ENCODE peak calls at places on chromosomes 1 and 21, in ten cellular contexts. A, T, J, Y, V, H, S, K, P and Z are unnamed samples. For H3K79me2, the result is how much of the 10 kb centered on the place peaks cover.

GRCh38 chr1:246364415-246364941 is 142.6 kb downstream of the SMYD3 start:
- DNase-seq in A (peak), T (no peak), J (no peak), Y (no peak), V (no peak), H (no peak), S (no peak), K (no peak), P (no peak), Z (no peak)

GRCh38 chr21:44800971-44801467 is 601 bp downstream of the UBE2G2 start:
- DNase-seq in A (peak), T (peak), J (peak), Y (peak), V (peak), H (peak), S (peak), K (peak), P (peak), Z (peak)

GRCh38 chr1:88079036-88079435 is 605.0 kb upstream of the PKN2 start:
- DNase-seq in A (peak), T (peak), J (peak), Y (peak), V (peak), H (peak), S (peak), K (no peak), P (peak), Z (no peak)

GRCh38 chr1:221439734-221440436 is 302.0 kb downstream of the DUSP10 start:
- DNase-seq in A (peak), T (peak), J (peak), Y (no peak), V (no peak), H (peak), S (peak), K (no peak), P (peak), Z (peak)

GRCh38 chr1:94327001-94327685 is 89.8 kb upstream of the ARHGAP29 start:
- DNase-seq in A (peak), T (peak), J (peak), Y (peak), V (peak), H (peak), S (peak), K (no peak), P (peak), Z (no peak)

GRCh38 chr1:87916965-87917364 is 588.3 kb downstream of the LMO4 start:
- DNase-seq in A (peak), T (no peak), J (no peak), Y (no peak), V (no peak), H (peak), S (peak), K (no peak), P (no peak), Z (no peak)

GRCh38 chr1:29579821-29580425 is 343.6 kb downstream of the PTPRU start:
- DNase-seq in A (peak), T (peak), J (no peak), Y (no peak), V (no peak), H (peak), S (peak), K (no peak), P (peak), Z (peak)

GRCh38 chr1:240503558-240503957 is 108.4 kb downstream of the GREM2 start:
- DNase-seq in A (no peak), T (no peak), J (no peak), Y (no peak), V (no peak), H (no peak), S (no peak), K (peak), P (no peak), Z (no peak)

GRCh38 chr1:186082235-186082937 is 292.7 kb downstream of the TPR start:
- DNase-seq in A (peak), T (peak), J (peak), Y (peak), V (no peak), H (peak), S (peak), K (no peak), P (peak), Z (peak)

GRCh38 chr1:30532621-30533020 is 190.8 kb downstream of the MATN1 start:
- DNase-seq in A (no peak), T (no peak), J (no peak), Y (no peak), V (no peak), H (no peak), S (no peak), K (no peak), P (no peak), Z (no peak)

GRCh38 chr1:217403321-217403720 is 227.6 kb downstream of the GPATCH2 start:
- DNase-seq in A (no peak), T (no peak), J (no peak), Y (no peak), V (no peak), H (no peak), S (no peak), K (no peak), P (no peak), Z (no peak)

GRCh38 chr1:193348126-193349045 is 162.0 kb upstream of the B3GALT2 start:
- DNase-seq in A (peak), T (no peak), J (no peak), Y (peak), V (peak), H (peak), S (no peak), K (no peak), P (no peak), Z (no peak)

GRCh38 chr1:209988706-209989105 is 50.7 kb downstream of the SYT14 start:
- DNase-seq in A (peak), T (no peak), J (no peak), Y (no peak), V (no peak), H (no peak), S (peak), K (no peak), P (peak), Z (peak)

GRCh38 chr1:113792986-113793385 is 19.3 kb downstream of the RSBN1 start:
- DNase-seq in A (peak), T (no peak), J (no peak), Y (no peak), V (no peak), H (peak), S (peak), K (no peak), P (peak), Z (peak)

GRCh38 chr1:202129453-202130274 is 6.9 kb downstream of the GPR37L1 start:
- DNase-seq in A (no peak), T (no peak), J (no peak), Y (no peak), V (no peak), H (no peak), S (no peak), K (no peak), P (no peak), Z (no peak)

GRCh38 chr21:45421071-45421845 is 16.3 kb downstream of the COL18A1 start:
- DNase-seq in A (no peak), T (no peak), J (no peak), Y (no peak), V (no peak), H (no peak), S (no peak), K (no peak), P (peak), Z (peak)

GRCh38 chr1:28553229-28553930 is 495 bp downstream of the TRNAU1AP start:
- DNase-seq in A (peak), T (no peak), J (no peak), Y (peak), V (peak), H (peak), S (peak), K (peak), P (peak), Z (peak)

GRCh38 chr1:53547321-53547720 is 88.1 kb downstream of the DMRTB1 start:
- DNase-seq in A (no peak), T (no peak), J (no peak), Y (no peak), V (no peak), H (no peak), S (no peak), K (no peak), P (no peak), Z (no peak)

GRCh38 chr1:108049083-108049819 is 84.3 kb upstream of the VAV3 start:
- DNase-seq in A (peak), T (no peak), J (no peak), Y (peak), V (peak), H (peak), S (no peak), K (no peak), P (peak), Z (peak)

GRCh38 chr1:215958836-215959235 is 391.7 kb downstream of the KCTD3 start:
- DNase-seq in A (peak), T (no peak), J (no peak), Y (no peak), V (no peak), H (peak), S (no peak), K (no peak), P (peak), Z (no peak)

GRCh38 chr1:23756676-23757075 is 13.4 kb downstream of the ELOA start:
- DNase-seq in A (peak), T (no peak), J (no peak), Y (no peak), V (no peak), H (peak), S (peak), K (no peak), P (peak), Z (peak)

GRCh38 chr1:241021286-241021685 is 335.7 kb downstream of the RGS7 start:
- DNase-seq in A (no peak), T (no peak), J (no peak), Y (no peak), V (no peak), H (no peak), S (no peak), K (no peak), P (no peak), Z (no peak)

GRCh38 chr21:30839304-30839703 is 9.7 kb upstream of the KRTAP7-1 start:
- DNase-seq in A (no peak), T (no peak), J (no peak), Y (peak), V (peak), H (peak), S (no peak), K (peak), P (peak), Z (peak)

GRCh38 chr1:169931795-169932195 is 38.1 kb upstream of the SCYL3 start:
- DNase-seq in A (peak), T (no peak), J (no peak), Y (no peak), V (no peak), H (peak), S (peak), K (no peak), P (no peak), Z (no peak)

GRCh38 chr1:5297199-5297877 is 642.9 kb downstream of the AJAP1 start:
- DNase-seq in A (no peak), T (no peak), J (no peak), Y (no peak), V (no peak), H (no peak), S (no peak), K (no peak), P (no peak), Z (no peak)

GRCh38 chr1:39646232-39647081 is 7.0 kb upstream of the HEYL start:
- DNase-seq in A (no peak), T (no peak), J (no peak), Y (peak), V (peak), H (peak), S (no peak), K (no peak), P (no peak), Z (no peak)

GRCh38 chr1:222926566-222926965 is 111.7 kb downstream of the DISP1 start:
- DNase-seq in A (peak), T (no peak), J (no peak), Y (no peak), V (no peak), H (peak), S (peak), K (no peak), P (peak), Z (no peak)

GRCh38 chr1:214281902-214282695 is 1.1 kb downstream of the SMYD2 start:
- DNase-seq in A (peak), T (peak), J (no peak), Y (peak), V (no peak), H (peak), S (peak), K (peak), P (peak), Z (peak)
- H3K79me2 ChIP-seq in A (under half), T (under half), J (under half), Y (under half), V (under half), H (under half), S (under half), K (under half), P (half or more), Z (half or more)

GRCh38 chr1:115838805-115839705 is 1.9 kb downstream of the NHLH2 start:
- DNase-seq in A (peak), T (no peak), J (no peak), Y (peak), V (peak), H (peak), S (no peak), K (no peak), P (no peak), Z (peak)
- H3K4me3 ChIP-seq in A (no peak), T (no peak), J (no peak), Y (peak), V (peak), H (peak), S (no peak), K (no peak), P (peak), Z (peak)

DNA sequence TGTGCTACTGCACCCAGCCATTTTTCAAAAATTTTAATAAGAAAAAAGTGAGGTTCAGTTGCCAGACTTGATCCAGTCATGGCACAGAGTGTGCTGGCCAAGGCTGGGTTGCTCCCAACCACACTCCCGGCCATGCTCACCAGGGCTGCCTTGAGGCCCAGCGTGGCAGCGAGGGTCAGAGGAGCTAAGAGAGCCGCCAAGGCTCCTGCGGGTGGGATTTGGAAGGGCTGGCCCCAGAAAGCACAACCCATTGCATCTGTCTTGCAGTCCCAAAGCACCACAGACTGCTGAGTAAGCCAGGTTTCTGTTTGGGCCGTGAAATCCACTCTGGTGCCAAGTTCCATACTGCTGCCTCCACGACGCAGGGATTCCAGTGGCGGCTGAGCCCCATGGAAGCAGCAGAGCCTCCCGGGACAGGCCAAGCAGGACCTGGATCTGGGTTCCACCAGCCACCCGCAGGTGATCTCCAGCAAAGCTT is 22.6 kb downstream of the ZBTB17 start:
- DNase-seq in A (peak), T (no peak), J (peak), Y (no peak), V (no peak), H (peak), S (peak), K (no peak), P (no peak), Z (no peak)
- TF ChIP-seq EZH2 in A (no peak), T (no peak), J (no peak), Y (no peak), V (no peak), H (no peak), S (no peak), K (no peak), P (no peak), Z (no peak)

GRCh38 chr1:97918961-97919360 is 1.9 kb downstream of the DPYD start:
- DNase-seq in A (no peak), T (no peak), J (no peak), Y (no peak), V (no peak), H (no peak), S (no peak), K (no peak), P (no peak), Z (no peak)
- H3K79me2 ChIP-seq in A (half or more), T (under half), J (under half), Y (under half), V (under half), H (half or more), S (half or more), K (half or more), P (under half), Z (half or more)

GRCh38 chr1:226656601-226657277 is 82.3 kb downstream of the ITPKB start:
- DNase-seq in A (peak), T (no peak), J (peak), Y (no peak), V (no peak), H (peak), S (peak), K (peak), P (peak), Z (peak)
- H3K4me3 ChIP-seq in A (no peak), T (no peak), J (no peak), Y (no peak), V (no peak), H (no peak), S (no peak), K (peak), P (no peak), Z (no peak)

GRCh38 chr1:33636209-33636608 is 163.8 kb downstream of the ZSCAN20 start:
- DNase-seq in A (no peak), T (no peak), J (no peak), Y (no peak), V (no peak), H (no peak), S (no peak), K (no peak), P (no peak), Z (no peak)

GRCh38 chr1:33633019-33633801 is 160.8 kb downstream of the ZSCAN20 start:
- DNase-seq in A (peak), T (peak), J (peak), Y (peak), V (peak), H (peak), S (peak), K (peak), P (peak), Z (peak)

GRCh38 chr1:33634143-33634542 is 161.7 kb downstream of the ZSCAN20 start:
- DNase-seq in A (no peak), T (no peak), J (no peak), Y (no peak), V (no peak), H (no peak), S (no peak), K (no peak), P (no peak), Z (no peak)

GRCh38 chr1:33635336-33636012 is 163.0 kb downstream of the ZSCAN20 start:
- DNase-seq in A (no peak), T (no peak), J (no peak), Y (no peak), V (peak), H (no peak), S (no peak), K (no peak), P (no peak), Z (no peak)

DNA sequence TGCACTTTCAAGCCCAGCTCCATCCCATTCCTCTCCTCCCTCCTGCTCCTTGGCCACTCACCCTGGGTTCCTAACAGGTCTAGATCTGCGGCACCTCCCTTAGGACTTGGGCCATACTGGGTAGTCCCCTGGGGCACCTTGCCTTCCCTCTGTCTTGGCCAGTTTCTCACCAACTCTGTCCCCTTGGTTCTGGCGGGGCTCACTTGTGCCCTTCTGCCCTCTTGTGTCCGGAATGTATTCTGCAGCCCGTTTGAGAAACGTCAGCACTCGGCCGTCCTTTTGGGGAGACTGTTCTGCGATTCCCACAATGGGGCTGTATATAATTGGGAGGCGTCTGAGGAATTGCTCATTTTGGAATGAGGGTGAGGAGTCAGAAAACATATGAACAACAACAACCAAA is 162.4 kb downstream of the ZSCAN20 start:
- DNase-seq in A (peak), T (peak), J (peak), Y (peak), V (peak), H (peak), S (no peak), K (peak), P (peak), Z (no peak)
- TF ChIP-seq EZH2 in A (no peak), T (no peak), J (no peak), Y (no peak), V (no peak), H (no peak), S (no peak), K (no peak), P (no peak), Z (no peak)